ENCODE peak calls at places on chromosomes 2 and 18, in five cellular contexts. L, H, N, K and W are unnamed samples.
A peak's percentile ranks its signal among the peaks of the same experiment; 100 is the strongest.

GRCh38 chr18:78408623-78409022 is 571.0 kb upstream of the SALL3 start:
- DNase-seq in K (no peak), N (no peak), H (no peak), L (no peak), W (no peak)

GRCh38 chr18:57583297-57583835 is 3.1 kb downstream of the FECH start:
- DNase-seq in H (no peak), N (no peak), K (no peak), L (no peak), W (no peak)

GRCh38 chr2:55518846-55519167 is 711 bp upstream of the CFAP36 start:
- DNase-seq in H (no peak), N (peak; percentile 58), K (peak; percentile 23), L (no peak), W (peak; percentile 14)

GRCh38 chr18:58095251-58095650 is 51.2 kb downstream of the NEDD4L start:
- DNase-seq in K (no peak), H (no peak), L (no peak), N (peak; percentile 46), W (no peak)

GRCh38 chr18:53817976-53818950 is 406.2 kb downstream of the MBD2 start:
- DNase-seq in N (no peak), K (no peak), L (no peak), H (no peak), W (peak; percentile 12)

GRCh38 chr2:98036349-98037000 is 40.7 kb upstream of the TMEM131 start:
- DNase-seq in L (no peak), H (no peak), N (no peak), K (no peak), W (no peak)

GRCh38 chr2:32847734-32848133 is 99.0 kb upstream of the LTBP1 start:
- DNase-seq in H (no peak), K (no peak), N (no peak), L (no peak), W (no peak)

GRCh38 chr18:55494899-55495298 is 93.1 kb downstream of the TCF4 start:
- DNase-seq in H (no peak), K (no peak), L (peak; percentile 20), N (no peak), W (peak; percentile 55)

GRCh38 chr2:199273043-199273647 is 184.6 kb downstream of the SATB2 start:
- DNase-seq in H (no peak), N (no peak), L (peak; percentile 31), K (no peak), W (peak; percentile 77)

GRCh38 chr2:24984912-24985311 is 13.2 kb upstream of the DNAJC27 start:
- DNase-seq in K (no peak), N (peak; percentile 22), L (no peak), H (no peak), W (peak; percentile 14)

DNA sequence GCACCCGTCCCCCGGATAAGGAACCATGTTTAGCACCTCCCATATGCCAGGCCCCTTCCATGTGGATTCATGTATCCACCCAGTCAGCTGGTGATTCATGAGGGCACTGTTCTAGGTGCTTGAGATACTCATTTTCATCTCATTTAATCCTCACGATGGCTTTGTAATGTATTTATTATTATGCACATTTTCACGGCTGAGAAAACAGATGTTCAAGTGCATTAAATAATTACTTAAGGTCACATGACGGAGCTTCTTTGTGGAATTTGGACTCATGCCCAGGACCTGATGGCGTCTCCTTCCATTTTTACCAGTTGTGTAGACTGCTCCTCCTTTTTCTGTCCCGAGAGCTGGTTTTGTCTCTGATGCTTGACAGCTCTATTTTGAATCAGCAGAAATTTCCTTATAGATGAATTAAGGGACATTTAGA is 72.2 kb upstream of the RBM44 start:
- DNase-seq in L (no peak), H (no peak), N (no peak), K (no peak), W (peak; percentile 32)
- H3K4me1 ChIP-seq in L (peaks cover 18% of the 10 kb centered on the region), H (peaks cover 49% of the 10 kb centered on the region), N (peaks cover 45% of the 10 kb centered on the region), K (peaks cover 13% of the 10 kb centered on the region), W (peaks cover 48% of the 10 kb centered on the region)

DNA sequence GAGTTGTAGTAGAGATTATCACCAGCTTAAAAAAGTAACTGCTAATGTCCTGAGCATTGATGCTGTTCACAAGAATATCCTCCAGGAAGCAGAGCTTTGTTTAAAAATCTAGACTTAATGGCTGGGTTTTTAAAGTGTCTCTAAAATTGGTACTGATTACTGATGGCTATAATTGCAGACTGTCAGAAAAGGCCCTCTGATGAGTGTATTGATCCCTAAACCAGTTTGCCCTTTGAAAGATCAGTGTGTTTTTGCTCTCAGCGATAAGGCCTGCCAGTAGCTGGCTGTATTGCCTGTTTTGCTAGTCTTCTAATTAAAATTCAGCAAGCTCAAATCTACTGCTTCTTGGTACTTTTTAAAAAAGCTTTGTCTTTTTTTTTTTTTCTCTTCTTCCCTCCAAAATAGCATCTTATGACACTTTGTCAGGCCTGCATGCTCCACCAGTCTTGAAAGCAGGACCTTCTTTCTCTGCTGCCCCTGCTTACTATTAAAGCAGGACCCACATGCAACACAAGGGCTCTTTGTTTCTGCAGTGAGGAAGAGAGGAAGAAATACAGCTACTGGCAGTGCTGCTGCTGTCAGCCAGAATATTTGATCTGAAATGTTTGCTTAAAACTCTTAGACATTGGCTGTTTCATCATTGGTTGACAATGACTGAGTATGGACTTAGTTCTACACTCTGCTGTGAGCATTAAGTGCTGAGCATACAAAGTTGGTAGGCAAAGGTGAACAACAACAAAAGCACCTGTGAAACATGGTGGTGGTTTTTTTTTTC is 1.8 kb downstream of the SEC11C start:
- DNase-seq in N (no peak), L (no peak), K (peak; percentile 24), H (no peak), W (no peak)
- H3K79me2 ChIP-seq in N (peaks cover 55% of the 10 kb centered on the region), L (peaks cover 47% of the 10 kb centered on the region), K (peaks cover 55% of the 10 kb centered on the region), H (peaks cover 35% of the 10 kb centered on the region), W (no peaks in the 10 kb centered on the region)

DNA sequence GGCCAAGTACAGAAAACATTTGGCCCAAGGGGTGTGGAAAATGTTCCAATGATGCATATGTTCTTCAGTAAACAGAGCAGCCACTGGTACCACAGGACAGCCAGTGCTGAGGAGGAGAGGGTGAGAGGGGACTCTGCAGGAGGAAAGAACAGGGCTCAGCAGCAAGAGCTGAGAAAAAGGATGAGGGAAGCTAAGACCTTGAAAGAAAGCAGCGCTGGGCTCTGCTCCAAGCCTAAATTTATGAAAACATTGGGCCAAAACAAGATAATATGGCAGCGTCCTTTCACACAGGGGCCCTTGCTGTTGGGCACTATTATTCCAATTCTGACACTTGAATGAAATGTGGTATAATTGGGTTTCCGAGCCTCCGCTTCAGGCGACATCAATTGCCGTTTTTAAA is 939.0 kb upstream of the FANCL start:
- DNase-seq in L (no peak), H (no peak), N (no peak), K (no peak), W (no peak)
- H3K9me2 ChIP-seq in L (no peaks in the 10 kb centered on the region), H (no peaks in the 10 kb centered on the region), N (no peaks in the 10 kb centered on the region), K (no peaks in the 10 kb centered on the region), W (no peaks in the 10 kb centered on the region)

DNA sequence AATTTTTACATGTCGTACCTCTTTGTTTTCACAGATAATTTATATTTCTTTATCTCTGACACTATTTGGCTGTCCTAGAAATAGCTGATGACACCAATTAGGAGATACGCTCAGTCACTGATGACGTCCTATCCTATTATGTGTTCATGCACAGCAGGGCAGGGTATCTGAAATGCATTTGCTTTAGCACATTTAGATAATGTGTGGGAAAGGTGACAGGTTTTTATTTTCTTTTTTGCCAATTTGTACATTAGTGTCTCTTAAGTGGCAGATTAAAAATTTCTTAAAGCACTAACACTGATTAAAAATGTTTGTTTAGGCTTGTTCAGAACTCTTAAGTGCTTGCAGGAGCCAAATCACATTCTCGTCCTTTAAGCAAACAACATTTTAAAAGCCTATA is 39.7 kb downstream of the CDC42EP3 start:
- DNase-seq in N (no peak), L (no peak), H (no peak), K (no peak), W (no peak)
- H3K4me1 ChIP-seq in N (no peaks in the 10 kb centered on the region), L (no peaks in the 10 kb centered on the region), H (peaks cover 8% of the 10 kb centered on the region), K (no peaks in the 10 kb centered on the region), W (peaks cover 67% of the 10 kb centered on the region)